ENCODE peak calls at places on chromosomes 6 and 20, in four cellular contexts. T is fibroblast of lung, Y is hypothalamus, U is NT2/D1. Z is an unnamed sample.

GRCh38 chr20:33945391-33946079 is 48.2 kb upstream of the RALY start:
- DNase-seq in T (peak; percentile 83), Y (no peak), U (no peak), Z (no peak)

GRCh38 chr6:38497546-38497945 is 142.2 kb downstream of the BTBD9 start:
- DNase-seq in T (no peak), Y (no peak), U (no peak), Z (no peak)

GRCh38 chr6:148509789-148510581 is 167.3 kb downstream of the SASH1 start:
- DNase-seq in T (peak; percentile 100), Y (no peak), U (no peak), Z (no peak)

GRCh38 chr6:86969573-86969972 is 32.2 kb downstream of the HTR1E start:
- DNase-seq in T (no peak), Y (no peak), U (no peak), Z (no peak)

GRCh38 chr6:113756290-113756665 is 100.9 kb upstream of the MARCKS start:
- DNase-seq in T (no peak), Y (no peak), U (no peak), Z (no peak)

GRCh38 chr6:158060447-158061360 is 79.0 kb downstream of the SYNJ2 start:
- DNase-seq in T (peak; percentile 93), Y (no peak), U (no peak), Z (no peak)

GRCh38 chr6:2529217-2529719 is 221.5 kb downstream of the MYLK4 start:
- DNase-seq in T (no peak), Y (no peak), U (no peak), Z (no peak)

GRCh38 chr6:136593748-136594490 is 43.7 kb upstream of the MAP7 start:
- DNase-seq in T (peak; percentile 96), Y (no peak), U (no peak), Z (no peak)

GRCh38 chr20:37297066-37297736 is 7.7 kb downstream of the MANBAL start:
- DNase-seq in T (peak; percentile 54), Y (no peak), U (no peak), Z (no peak)

GRCh38 chr6:8177721-8178120 is 75.4 kb upstream of the EEF1E1 start:
- DNase-seq in T (no peak), Y (no peak), U (no peak), Z (no peak)

GRCh38 chr6:49145280-49145679 is 317.8 kb downstream of the MMUT start:
- DNase-seq in T (no peak), Y (no peak), U (no peak), Z (no peak)

GRCh38 chr20:10469599-10469998 is 34.5 kb downstream of the SLX4IP start:
- DNase-seq in T (peak; percentile 92), Y (no peak), U (peak; percentile 57), Z (no peak)

GRCh38 chr6:53026526-53026925 is 31.4 kb upstream of the GSTA4 start:
- DNase-seq in T (no peak), Y (no peak), U (no peak), Z (no peak)

GRCh38 chr6:14717307-14717706 is 528.6 kb upstream of the JARID2 start:
- DNase-seq in T (no peak), Y (no peak), U (no peak), Z (no peak)

GRCh38 chr6:79810878-79811277 is 136.5 kb downstream of the ELOVL4 start:
- DNase-seq in T (no peak), Y (no peak), U (no peak), Z (no peak)

GRCh38 chr20:858011-858410 is 24.5 kb downstream of the FAM110A start:
- DNase-seq in T (no peak), Y (no peak), U (no peak), Z (no peak)

GRCh38 chr6:142881771-142882170 is 63.2 kb downstream of the HIVEP2 start:
- DNase-seq in T (no peak), Y (no peak), U (no peak), Z (no peak)

GRCh38 chr6:104623052-104623690 is 236.5 kb downstream of the HACE1 start:
- DNase-seq in T (no peak), Y (no peak), U (no peak), Z (no peak)

GRCh38 chr20:62907377-62908317 is 18.7 kb downstream of the DIDO1 start:
- DNase-seq in T (no peak), Y (no peak), U (no peak), Z (no peak)